ENCODE peak calls at places on chromosomes 3 and 15, in nine cellular contexts. R, I, D, G, Y, W, X, B and Q are unnamed samples.

GRCh38 chr15:90864507-90864906 is 3.9 kb upstream of the FURIN start:
- DNase-seq in G (no peak), Y (peak), X (no peak), D (no peak), I (no peak), R (no peak), B (no peak), W (no peak), Q (no peak)

GRCh38 chr15:64019764-64020163 is 26.5 kb downstream of the DAPK2 start:
- DNase-seq in R (no peak), X (no peak), G (peak), W (no peak), D (no peak), I (no peak), Y (no peak), B (no peak), Q (no peak)

GRCh38 chr15:68885070-68885469 is 45.3 kb upstream of the SPESP1 start:
- DNase-seq in R (peak), B (no peak), X (no peak), D (no peak), Y (peak), W (no peak), G (peak), I (no peak), Q (no peak)

GRCh38 chr3:128011140-128011539 is 41.1 kb upstream of the SEC61A1 start:
- DNase-seq in W (no peak), I (no peak), X (no peak), R (peak), B (no peak), G (peak), D (no peak), Y (peak), Q (no peak)

GRCh38 chr15:33956397-33956796 is 11.9 kb upstream of the CHRM5 start:
- DNase-seq in W (no peak), B (no peak), R (peak), X (no peak), D (no peak), I (no peak), G (no peak), Y (no peak), Q (no peak)

GRCh38 chr3:128068156-128068620 is 16.0 kb downstream of the SEC61A1 start:
- DNase-seq in B (no peak), G (peak), D (peak), I (no peak), R (peak), Y (peak), W (no peak), X (no peak), Q (no peak)

GRCh38 chr3:35727179-35727578 is 87.9 kb downstream of the ARPP21 start:
- DNase-seq in I (no peak), G (no peak), R (no peak), B (no peak), W (no peak), D (no peak), Y (no peak), X (no peak), Q (no peak)

GRCh38 chr3:53056442-53056841 is 10.6 kb upstream of the SFMBT1 start:
- DNase-seq in B (no peak), D (no peak), G (peak), X (no peak), Y (peak), R (peak), I (no peak), W (no peak), Q (no peak)

GRCh38 chr3:158354713-158355112 is 216.3 kb upstream of the MLF1 start:
- DNase-seq in R (no peak), I (no peak), G (no peak), Y (no peak), W (no peak), D (no peak), B (no peak), X (no peak), Q (no peak)

GRCh38 chr3:126487151-126487771 is 11.6 kb upstream of the ZXDC start:
- DNase-seq in G (peak), D (no peak), B (no peak), Y (peak), I (peak), X (no peak), R (no peak), W (no peak), Q (no peak)

GRCh38 chr3:31462050-31462569 is 70.6 kb upstream of the STT3B start:
- DNase-seq in Y (peak), I (no peak), D (no peak), W (no peak), X (peak), B (no peak), G (no peak), R (no peak), Q (no peak)

GRCh38 chr3:184781801-184782200 is 30.2 kb upstream of the VPS8 start:
- DNase-seq in B (no peak), G (no peak), W (no peak), R (no peak), I (no peak), X (no peak), D (no peak), Y (no peak), Q (no peak)

GRCh38 chr3:136237103-136237502 is 13.0 kb upstream of the PCCB start:
- DNase-seq in W (no peak), D (no peak), Y (no peak), G (no peak), R (no peak), B (no peak), X (no peak), I (no peak), Q (no peak)

GRCh38 chr3:134373278-134373941 is 837 bp downstream of the AMOTL2 start:
- DNase-seq in R (peak), B (peak), Y (peak), D (no peak), G (peak), W (peak), I (peak), X (no peak), Q (peak)

GRCh38 chr15:99250494-99251435 is 516 bp upstream of the LRRC28 start:
- DNase-seq in D (peak), W (peak), I (peak), R (peak), X (peak), G (peak), Y (peak), B (peak), Q (peak)

GRCh38 chr3:147493065-147493464 is 83.9 kb downstream of the ZIC1 start:
- DNase-seq in R (no peak), B (no peak), Y (no peak), I (no peak), W (no peak), D (no peak), G (no peak), X (no peak), Q (no peak)

GRCh38 chr3:8606666-8607065 is 37.9 kb downstream of the SSUH2 start:
- DNase-seq in G (peak), R (no peak), W (no peak), X (no peak), Y (peak), B (no peak), D (no peak), I (no peak), Q (no peak)

GRCh38 chr15:79872358-79873017 is 24.3 kb downstream of the MTHFS start:
- DNase-seq in B (no peak), W (no peak), D (no peak), R (peak), X (peak), I (no peak), G (no peak), Y (peak), Q (no peak)

GRCh38 chr15:38029741-38030140 is 95.3 kb downstream of the TMCO5A start:
- DNase-seq in B (no peak), X (no peak), I (no peak), G (no peak), Y (no peak), D (no peak), R (peak), W (no peak), Q (no peak)

GRCh38 chr15:89018235-89018634 is 70.0 kb upstream of the ABHD2 start:
- DNase-seq in G (peak), X (no peak), W (peak), I (no peak), R (no peak), D (no peak), Y (no peak), B (peak), Q (no peak)

GRCh38 chr3:137105277-137105977 is 147.6 kb downstream of the IL20RB start:
- DNase-seq in B (no peak), Y (peak), I (peak), G (peak), X (no peak), D (no peak), R (peak), W (no peak), Q (no peak)

GRCh38 chr3:104359546-104359945 is 1007.2 kb upstream of the ALCAM start:
- DNase-seq in I (peak), R (peak), Y (peak), D (no peak), B (no peak), X (no peak), W (no peak), G (peak), Q (no peak)

GRCh38 chr3:19885468-19885867 is 48.5 kb downstream of the EFHB start:
- DNase-seq in G (peak), B (no peak), D (no peak), I (peak), Y (peak), R (peak), X (no peak), W (no peak), Q (no peak)

GRCh38 chr15:98722209-98722608 is 73.9 kb downstream of the IGF1R start:
- DNase-seq in Y (no peak), G (no peak), D (no peak), R (no peak), X (no peak), I (no peak), W (no peak), B (no peak), Q (no peak)

GRCh38 chr3:38651153-38651789 is 1.8 kb upstream of the SCN5A start:
- DNase-seq in D (peak), G (peak), R (peak), B (peak), X (peak), W (peak), Y (peak), I (no peak), Q (peak)

GRCh38 chr3:47871389-47871788 is 68.5 kb downstream of the DHX30 start:
- DNase-seq in X (no peak), Y (no peak), R (no peak), B (no peak), I (no peak), G (no peak), D (no peak), W (no peak), Q (no peak)

GRCh38 chr3:58659051-58659675 is 7.4 kb downstream of the FAM3D start:
- DNase-seq in R (peak), D (no peak), B (no peak), Y (peak), W (peak), X (no peak), G (peak), I (peak), Q (no peak)

GRCh38 chr15:92111756-92112155 is 258.2 kb downstream of the SLCO3A1 start:
- DNase-seq in B (no peak), I (no peak), W (no peak), D (no peak), Y (no peak), X (no peak), R (no peak), G (peak), Q (no peak)

GRCh38 chr3:16174389-16174788 is at the start of gene GALNT15:
- DNase-seq in Y (no peak), R (peak), W (peak), B (peak), G (peak), D (no peak), X (no peak), I (peak), Q (peak)

GRCh38 chr15:49558924-49559323 is 61.7 kb downstream of the FAM227B start:
- DNase-seq in D (no peak), W (no peak), X (no peak), R (peak), I (no peak), B (no peak), Y (no peak), G (no peak), Q (no peak)

GRCh38 chr3:187738400-187739124 is 6.7 kb downstream of the BCL6 start:
- DNase-seq in X (no peak), R (peak), G (peak), B (peak), D (peak), W (peak), Y (peak), I (peak), Q (peak)

GRCh38 chr15:84855032-84855645 is 29.3 kb upstream of the SLC28A1 start:
- DNase-seq in W (no peak), G (no peak), D (no peak), I (no peak), Y (no peak), R (no peak), B (no peak), X (no peak), Q (no peak)

GRCh38 chr15:70324001-70324974 is 226.6 kb upstream of the TLE3 start:
- DNase-seq in Y (peak), D (no peak), I (peak), G (peak), X (no peak), R (peak), B (no peak), W (no peak), Q (no peak)

GRCh38 chr3:117399311-117400068 is 689.9 kb downstream of the TUSC7 start:
- DNase-seq in W (no peak), B (no peak), R (peak), X (no peak), G (peak), Y (peak), I (peak), D (no peak), Q (no peak)

GRCh38 chr3:44077267-44077666 is 164.4 kb upstream of the TOPAZ1 start:
- DNase-seq in I (no peak), X (no peak), Y (peak), R (no peak), W (no peak), G (no peak), B (no peak), D (no peak), Q (no peak)

GRCh38 chr3:194994551-194994981 is 276.4 kb downstream of the XXYLT1 start:
- DNase-seq in W (peak), B (no peak), G (no peak), D (no peak), Y (no peak), I (no peak), X (no peak), R (no peak), Q (no peak)

GRCh38 chr3:149990423-149990953 is 19.8 kb upstream of the PFN2 start:
- DNase-seq in G (no peak), B (no peak), D (no peak), X (no peak), R (peak), Y (no peak), I (no peak), W (no peak), Q (no peak)

GRCh38 chr15:89948796-89949195 is 36.0 kb upstream of the ARPIN start:
- DNase-seq in B (no peak), Y (no peak), D (no peak), G (no peak), I (no peak), R (no peak), W (no peak), X (no peak), Q (no peak)

GRCh38 chr3:158420654-158421396 is 150.2 kb upstream of the MLF1 start:
- DNase-seq in W (no peak), B (no peak), D (no peak), G (no peak), Y (no peak), I (no peak), R (peak), X (no peak), Q (no peak)

GRCh38 chr15:92430067-92430435 is 36.4 kb downstream of the ST8SIA2 start:
- DNase-seq in G (peak), R (no peak), Y (peak), D (no peak), W (no peak), X (no peak), I (no peak), B (no peak), Q (no peak)